ENCODE peak calls at places on chromosomes 12 and 14, in nine cellular contexts. G is Calu3; N is foreskin fibroblast; J is A549; X is lower lobe of right lung; O is CD4-positive, alpha-beta T cell; Z is progenitor cell of endocrine pancreas; P is choroid plexus epithelial cell; I is sigmoid colon. K is an unnamed sample.

GRCh38 chr14:26960049-26960688 is 362.3 kb upstream of the NOVA1 start:
- DNase-seq in J (no peak), P (no peak), I (no peak), X (no peak), G (no peak), O (no peak), N (no peak), Z (peak), K (no peak)

GRCh38 chr14:94805726-94806288 is 35.9 kb upstream of the GSC start:
- DNase-seq in X (no peak), I (peak), Z (no peak), N (no peak), J (no peak), O (no peak), P (no peak), G (no peak), K (no peak)

GRCh38 chr14:85300119-85300518 is 229.8 kb upstream of the FLRT2 start:
- DNase-seq in P (no peak), G (no peak), X (no peak), Z (no peak), J (no peak), O (no peak), N (no peak), I (no peak), K (no peak)

GRCh38 chr14:101790232-101790631 is 28.7 kb downstream of the PPP2R5C start:
- DNase-seq in G (no peak), I (no peak), P (no peak), O (no peak), J (no peak), X (no peak), N (no peak), Z (no peak), K (no peak)

GRCh38 chr14:87252103-87252502 is 740.9 kb downstream of the GALC start:
- DNase-seq in I (no peak), P (no peak), X (no peak), N (no peak), J (no peak), O (no peak), G (no peak), Z (no peak), K (no peak)

GRCh38 chr12:24955389-24955788 is 6.5 kb upstream of the BCAT1 start:
- DNase-seq in Z (no peak), N (no peak), P (no peak), O (no peak), J (no peak), X (no peak), G (no peak), I (no peak), K (no peak)

GRCh38 chr12:42144174-42144423 is 575 bp downstream of the GXYLT1 start:
- DNase-seq in N (no peak), P (no peak), I (no peak), X (no peak), O (no peak), J (no peak), G (no peak), Z (peak), K (no peak)

GRCh38 chr14:58747181-58747580 is 109.4 kb downstream of the DACT1 start:
- DNase-seq in G (no peak), X (peak), I (peak), P (peak), Z (no peak), N (peak), J (no peak), O (no peak), K (peak)

GRCh38 chr12:131732996-131733615 is 22.2 kb downstream of the SFSWAP start:
- DNase-seq in X (no peak), P (no peak), I (no peak), J (no peak), G (no peak), Z (no peak), O (no peak), N (no peak), K (no peak)

GRCh38 chr12:129701536-129702165 is 202.2 kb downstream of the TMEM132D start:
- DNase-seq in O (no peak), P (peak), J (no peak), G (no peak), I (no peak), X (no peak), N (no peak), Z (no peak), K (peak)

GRCh38 chr12:88493651-88494050 is 86.6 kb downstream of the KITLG start:
- DNase-seq in X (no peak), I (no peak), O (no peak), G (no peak), J (no peak), P (peak), Z (no peak), N (peak), K (peak)

GRCh38 chr12:117100251-117100650 is 1.0 kb upstream of the TESC start:
- DNase-seq in J (peak), O (no peak), P (peak), I (peak), Z (no peak), G (peak), X (no peak), N (no peak), K (peak)

GRCh38 chr12:125744201-125744600 is 679.0 kb downstream of the AACS start:
- DNase-seq in I (no peak), P (no peak), J (no peak), X (no peak), O (no peak), G (no peak), Z (no peak), N (no peak), K (no peak)

GRCh38 chr12:82740129-82741000 is 53.7 kb downstream of the TMTC2 start:
- DNase-seq in X (no peak), J (peak), N (peak), I (no peak), P (peak), Z (no peak), O (no peak), G (peak), K (peak)

GRCh38 chr12:121641343-121641630 is 15.0 kb downstream of the ORAI1 start:
- DNase-seq in X (no peak), N (no peak), G (no peak), P (no peak), J (no peak), I (no peak), O (no peak), Z (no peak), K (no peak)

GRCh38 chr14:52835122-52835903 is 43.9 kb upstream of the GNPNAT1 start:
- DNase-seq in X (no peak), N (peak), Z (no peak), J (peak), G (no peak), P (peak), I (no peak), O (no peak), K (peak)

GRCh38 chr12:54750-55535 is 11.6 kb upstream of the IQSEC3 start:
- DNase-seq in O (no peak), X (no peak), J (no peak), N (no peak), I (no peak), P (no peak), G (no peak), Z (no peak), K (no peak)

GRCh38 chr12:132321321-132322118 is 7.9 kb downstream of the GALNT9 start:
- DNase-seq in J (no peak), I (no peak), Z (no peak), G (no peak), N (no peak), P (no peak), O (no peak), X (peak), K (no peak)

GRCh38 chr12:3473171-3473570 is 17.8 kb upstream of the PRMT8 start:
- DNase-seq in J (no peak), I (no peak), P (no peak), N (no peak), Z (no peak), G (no peak), O (no peak), X (no peak), K (no peak)

GRCh38 chr14:83520837-83521236 is 1987.2 kb upstream of the SEL1L start:
- DNase-seq in X (no peak), I (no peak), G (no peak), N (peak), O (no peak), J (no peak), P (peak), Z (no peak), K (peak)

GRCh38 chr12:69739287-69740191 is 879 bp downstream of the RAB3IP start:
- DNase-seq in G (peak), Z (peak), I (peak), P (peak), O (peak), X (peak), J (peak), N (no peak), K (peak)

GRCh38 chr12:69744109-69744508 is 5.4 kb downstream of the RAB3IP start:
- DNase-seq in I (no peak), G (no peak), X (no peak), N (no peak), O (no peak), J (no peak), P (no peak), Z (no peak), K (no peak)

GRCh38 chr12:69733638-69734037 is 5.0 kb upstream of the RAB3IP start:
- DNase-seq in O (no peak), G (no peak), X (no peak), I (no peak), J (no peak), P (no peak), N (no peak), Z (no peak), K (no peak)

GRCh38 chr12:69738351-69739286 is at the start of gene RAB3IP:
- DNase-seq in G (peak), J (peak), X (peak), O (peak), P (peak), Z (peak), N (peak), I (peak), K (peak)
- TF ChIP-seq CTCF in G (peak), J (peak), X (peak), O (peak), P (peak), Z (peak), N (peak), I (no peak), K (peak)

DNA sequence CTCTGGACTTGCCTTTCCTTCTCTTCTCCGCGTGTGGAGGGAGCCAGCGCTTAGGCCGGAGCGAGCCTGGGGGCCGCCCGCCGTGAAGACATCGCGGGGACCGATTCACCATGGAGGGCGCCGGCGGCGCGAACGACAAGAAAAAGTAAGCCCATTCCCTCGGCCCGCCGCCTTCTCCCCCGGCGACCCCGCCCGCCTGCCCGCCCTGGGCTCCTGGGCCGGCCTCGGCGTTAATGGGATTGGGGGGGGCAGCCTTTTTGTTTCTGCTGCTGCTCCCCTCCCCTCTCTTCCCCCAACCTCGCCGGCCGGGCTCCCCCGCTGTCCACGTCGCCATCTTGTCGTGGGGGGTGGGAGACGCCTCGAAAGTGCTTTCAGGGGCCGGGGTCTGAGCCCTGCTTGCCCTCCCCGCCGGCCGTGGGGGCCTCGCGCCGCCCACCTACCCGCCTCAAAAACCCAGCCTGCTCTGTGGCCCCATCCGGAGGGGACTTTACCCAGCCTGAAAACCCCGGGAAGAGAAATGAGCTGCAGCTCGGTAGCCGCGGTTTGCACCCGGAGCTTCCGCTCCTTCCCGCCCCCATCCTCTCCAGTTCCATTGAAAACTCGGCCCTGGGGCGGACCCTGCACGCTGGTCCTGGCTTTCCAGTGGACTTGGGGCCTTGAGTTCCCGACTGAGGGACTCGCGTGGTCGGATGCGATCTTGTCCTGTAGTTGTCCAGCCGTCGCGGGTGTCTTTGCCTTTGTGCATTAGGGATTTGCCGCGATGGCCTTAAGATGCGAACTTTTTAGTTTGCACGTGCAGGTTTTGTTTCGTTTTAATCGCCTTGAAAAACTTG is 598 bp downstream of the HIF1A start:
- DNase-seq in I (peak), O (peak), N (no peak), P (peak), G (peak), Z (peak), J (peak), X (peak), K (peak)
- TF ChIP-seq CTCF in I (no peak), O (no peak), N (no peak), P (no peak), G (no peak), Z (no peak), J (no peak), X (no peak), K (no peak)

GRCh38 chr12:85445060-85445938 is 165.3 kb downstream of the ALX1 start:
- DNase-seq in Z (no peak), N (no peak), I (no peak), X (no peak), J (no peak), O (no peak), G (peak), P (no peak), K (no peak)

GRCh38 chr12:85448031-85448430 is 168.0 kb downstream of the ALX1 start:
- DNase-seq in I (no peak), P (no peak), Z (no peak), N (no peak), X (no peak), J (no peak), O (no peak), G (no peak), K (no peak)

DNA sequence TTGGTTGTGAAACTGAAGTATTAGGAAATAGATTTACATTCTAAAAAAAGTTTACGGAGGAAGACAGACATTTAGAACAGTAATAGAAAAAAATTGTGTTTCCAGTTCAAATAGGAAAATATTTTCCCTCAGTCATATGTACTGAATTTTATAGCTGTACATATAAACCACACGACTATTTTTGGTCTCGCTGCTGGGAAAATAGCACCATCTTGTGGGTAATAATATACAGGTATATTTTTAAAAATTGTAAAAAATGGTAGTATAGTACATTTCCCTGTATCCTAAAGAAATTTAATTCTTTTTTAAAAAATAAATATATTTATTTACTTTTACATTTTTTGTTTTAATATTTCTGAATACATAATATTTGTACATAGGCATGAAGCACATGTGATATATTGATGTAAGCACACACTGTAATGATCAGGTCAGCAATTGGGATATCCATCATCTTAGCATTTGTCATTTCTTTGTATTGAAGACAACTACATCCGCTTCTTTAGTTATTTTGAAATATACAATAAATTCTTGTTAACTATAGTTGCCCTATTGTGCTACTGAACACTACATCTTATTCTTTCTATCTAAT is 168.6 kb downstream of the ALX1 start:
- DNase-seq in Z (no peak), X (no peak), J (no peak), N (no peak), P (peak), I (no peak), O (no peak), G (no peak), K (peak)
- TF ChIP-seq CTCF in Z (peak), X (peak), J (peak), N (peak), P (peak), I (no peak), O (no peak), G (peak), K (peak)

GRCh38 chr12:59113831-59114273 is 193.5 kb upstream of the LRIG3 start:
- DNase-seq in N (peak), O (no peak), Z (peak), J (peak), P (peak), X (peak), G (peak), I (peak), K (peak)
- TF ChIP-seq CTCF in N (peak), O (no peak), Z (peak), J (peak), P (peak), X (peak), G (peak), I (peak), K (peak)

GRCh38 chr14:51653096-51653814 is 1.5 kb downstream of the FRMD6 start:
- DNase-seq in Z (no peak), N (peak), P (peak), J (peak), I (no peak), X (no peak), G (peak), O (no peak), K (peak)
- TF ChIP-seq CTCF in Z (peak), N (peak), P (peak), J (peak), I (no peak), X (peak), G (no peak), O (no peak), K (peak)